ENCODE peak calls at places on chromosomes 11 and 22, in five cellular contexts. One of them, this sample, is unnamed.
A peak's percentile ranks its signal among the peaks of the same experiment; 100 is the strongest.

GRCh38 chr22:34620832-34621231 is 445.1 kb upstream of the ISX start:
- DNase-seq in CD4-positive, alpha-beta memory T cell: no peak
- DNase-seq in GM23248: no peak
- DNase-seq in tibial artery: no peak
- DNase-seq in PC-9: no peak
- DNase-seq in this sample: no peak

GRCh38 chr11:122085264-122085663 is 30.8 kb downstream of the BLID start:
- DNase-seq in GM23248: peak; percentile 89
- DNase-seq in tibial artery: no peak
- DNase-seq in CD4-positive, alpha-beta memory T cell: no peak
- DNase-seq in PC-9: no peak
- DNase-seq in this sample: no peak

GRCh38 chr11:75376175-75376574 is 23.1 kb upstream of the RPS3 start:
- DNase-seq in tibial artery: no peak
- DNase-seq in CD4-positive, alpha-beta memory T cell: no peak
- DNase-seq in GM23248: peak; percentile 7
- DNase-seq in PC-9: no peak
- DNase-seq in this sample: no peak

GRCh38 chr11:7332962-7333361 is 81.3 kb downstream of the SYT9 start:
- DNase-seq in PC-9: no peak
- DNase-seq in tibial artery: no peak
- DNase-seq in GM23248: no peak
- DNase-seq in CD4-positive, alpha-beta memory T cell: no peak
- DNase-seq in this sample: no peak

GRCh38 chr11:79404325-79404724 is 36.5 kb downstream of the TENM4 start:
- DNase-seq in CD4-positive, alpha-beta memory T cell: no peak
- DNase-seq in PC-9: no peak
- DNase-seq in tibial artery: no peak
- DNase-seq in GM23248: peak; percentile 28
- DNase-seq in this sample: no peak

GRCh38 chr11:73318501-73319011 is 10.5 kb downstream of the ARHGEF17 start:
- DNase-seq in tibial artery: no peak
- DNase-seq in CD4-positive, alpha-beta memory T cell: no peak
- DNase-seq in GM23248: no peak
- DNase-seq in PC-9: no peak
- DNase-seq in this sample: no peak

GRCh38 chr11:123103326-123103980 is 41.5 kb upstream of the HSPA8 start:
- DNase-seq in PC-9: peak; percentile 33
- DNase-seq in GM23248: peak; percentile 86
- DNase-seq in CD4-positive, alpha-beta memory T cell: peak; percentile 51
- DNase-seq in tibial artery: peak; percentile 78
- DNase-seq in this sample: no peak

GRCh38 chr22:49574861-49575702 is 252.6 kb downstream of the BRD1 start:
- DNase-seq in tibial artery: peak; percentile 52
- DNase-seq in PC-9: no peak
- DNase-seq in GM23248: no peak
- DNase-seq in CD4-positive, alpha-beta memory T cell: no peak
- DNase-seq in this sample: no peak

GRCh38 chr11:12411806-12412727 is 34.7 kb downstream of the PARVA start:
- DNase-seq in GM23248: peak; percentile 94
- DNase-seq in CD4-positive, alpha-beta memory T cell: peak; percentile 9
- DNase-seq in tibial artery: peak; percentile 88
- DNase-seq in PC-9: peak; percentile 62
- DNase-seq in this sample: no peak

GRCh38 chr11:34056672-34057071 is 5.1 kb downstream of the CAPRIN1 start:
- DNase-seq in CD4-positive, alpha-beta memory T cell: no peak
- DNase-seq in GM23248: no peak
- DNase-seq in tibial artery: no peak
- DNase-seq in PC-9: no peak
- DNase-seq in this sample: no peak
- H3K27ac ChIP-seq in CD4-positive, alpha-beta memory T cell: no peak overlapping the region
- H3K27ac ChIP-seq in GM23248: no peak overlapping the region
- H3K27ac ChIP-seq in tibial artery: no peak overlapping the region
- H3K27ac ChIP-seq in PC-9: peak overlapping the region; percentile 3
- H3K27ac ChIP-seq in this sample: no peak overlapping the region

GRCh38 chr22:36252754-36253522 is at the start of gene APOL1:
- DNase-seq in PC-9: peak; percentile 55
- DNase-seq in tibial artery: no peak
- DNase-seq in GM23248: peak; percentile 77
- DNase-seq in CD4-positive, alpha-beta memory T cell: peak; percentile 60
- DNase-seq in this sample: no peak
- H3K4me3 ChIP-seq in PC-9: peak within 1 kb of the TSS; percentile 8
- H3K4me3 ChIP-seq in tibial artery: peak within 1 kb of the TSS; percentile 51
- H3K4me3 ChIP-seq in GM23248: peak within 1 kb of the TSS; percentile 82
- H3K4me3 ChIP-seq in CD4-positive, alpha-beta memory T cell: peak within 1 kb of the TSS; percentile 56
- H3K4me3 ChIP-seq in this sample: peak within 1 kb of the TSS; percentile 70

GRCh38 chr11:58597749-58598148 is 18.9 kb downstream of the ZFP91 start:
- DNase-seq in GM23248: no peak
- DNase-seq in PC-9: no peak
- DNase-seq in tibial artery: no peak
- DNase-seq in CD4-positive, alpha-beta memory T cell: no peak
- DNase-seq in this sample: no peak

GRCh38 chr11:58591659-58592058 is 12.8 kb downstream of the ZFP91 start:
- DNase-seq in tibial artery: no peak
- DNase-seq in CD4-positive, alpha-beta memory T cell: no peak
- DNase-seq in PC-9: no peak
- DNase-seq in GM23248: no peak
- DNase-seq in this sample: no peak

GRCh38 chr11:58596621-58597020 is 17.8 kb downstream of the ZFP91 start:
- DNase-seq in GM23248: peak; percentile 13
- DNase-seq in PC-9: no peak
- DNase-seq in CD4-positive, alpha-beta memory T cell: no peak
- DNase-seq in tibial artery: no peak
- DNase-seq in this sample: no peak

GRCh38 chr11:58592760-58593472 is 14.1 kb downstream of the ZFP91 start:
- DNase-seq in PC-9: no peak
- DNase-seq in tibial artery: no peak
- DNase-seq in CD4-positive, alpha-beta memory T cell: no peak
- DNase-seq in GM23248: no peak
- DNase-seq in this sample: no peak

DNA sequence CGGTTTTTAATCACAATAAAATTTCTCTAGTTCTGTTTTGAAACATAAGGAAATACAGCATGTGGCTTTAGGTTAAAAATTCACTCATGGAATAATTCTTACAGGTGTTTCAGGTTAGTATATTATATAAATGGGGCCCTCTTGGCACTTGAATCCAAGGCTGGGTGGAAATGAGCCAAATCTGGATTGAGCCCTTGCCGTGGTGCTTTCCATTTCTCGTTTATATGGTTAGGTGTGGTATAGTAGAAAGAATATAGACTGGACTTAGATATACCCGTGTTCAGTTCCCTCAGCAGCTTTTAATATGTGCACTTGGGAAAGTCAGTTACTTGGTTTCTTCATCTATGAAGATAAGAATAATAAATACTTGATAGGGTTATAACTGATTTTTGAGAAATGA is 16.0 kb downstream of the ZFP91 start:
- DNase-seq in tibial artery: no peak
- DNase-seq in GM23248: no peak
- DNase-seq in PC-9: no peak
- DNase-seq in CD4-positive, alpha-beta memory T cell: no peak
- DNase-seq in this sample: no peak
- H3K36me3 ChIP-seq in tibial artery: no peaks in the 10 kb centered on the region
- H3K36me3 ChIP-seq in GM23248: peaks cover 8% of the 10 kb centered on the region
- H3K36me3 ChIP-seq in PC-9: peaks cover 25% of the 10 kb centered on the region
- H3K36me3 ChIP-seq in CD4-positive, alpha-beta memory T cell: no peaks in the 10 kb centered on the region
- H3K36me3 ChIP-seq in this sample: no peaks in the 10 kb centered on the region

DNA sequence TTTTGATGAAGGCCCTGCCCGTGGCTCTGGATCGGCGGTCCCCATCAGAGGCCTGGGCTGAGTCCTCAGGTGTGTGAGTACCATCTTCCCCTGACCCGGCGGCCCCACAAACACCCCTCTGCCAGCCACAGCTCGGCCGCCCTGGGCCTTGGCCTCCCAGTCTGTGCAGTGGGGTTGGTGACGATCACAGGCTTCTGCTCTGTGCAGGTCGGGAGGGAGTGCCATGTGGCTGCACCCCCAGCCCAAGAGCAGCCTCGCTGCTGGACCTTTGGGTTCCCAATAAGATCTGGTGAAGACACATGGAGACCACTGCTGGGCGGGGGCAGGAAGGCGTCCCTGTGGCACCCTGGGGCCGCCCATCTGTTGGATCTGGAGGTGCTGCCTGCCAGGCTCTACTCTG is 47.1 kb upstream of the PPARA start:
- DNase-seq in tibial artery: no peak
- DNase-seq in CD4-positive, alpha-beta memory T cell: no peak
- DNase-seq in GM23248: no peak
- DNase-seq in PC-9: no peak
- DNase-seq in this sample: no peak
- H3K27ac ChIP-seq in tibial artery: peak overlapping the region; percentile 78
- H3K27ac ChIP-seq in CD4-positive, alpha-beta memory T cell: no peak overlapping the region
- H3K27ac ChIP-seq in GM23248: peak overlapping the region; percentile 82
- H3K27ac ChIP-seq in PC-9: no peak overlapping the region
- H3K27ac ChIP-seq in this sample: no peak overlapping the region

GRCh38 chr11:66749091-66749490 is 20.1 kb upstream of the SPTBN2 start:
- DNase-seq in tibial artery: no peak
- DNase-seq in GM23248: no peak
- DNase-seq in CD4-positive, alpha-beta memory T cell: no peak
- DNase-seq in PC-9: peak; percentile 58
- DNase-seq in this sample: no peak
- H3K4me3 ChIP-seq in tibial artery: no peak overlapping the region
- H3K4me3 ChIP-seq in GM23248: no peak overlapping the region
- H3K4me3 ChIP-seq in CD4-positive, alpha-beta memory T cell: no peak overlapping the region
- H3K4me3 ChIP-seq in PC-9: no peak overlapping the region
- H3K4me3 ChIP-seq in this sample: no peak overlapping the region

DNA sequence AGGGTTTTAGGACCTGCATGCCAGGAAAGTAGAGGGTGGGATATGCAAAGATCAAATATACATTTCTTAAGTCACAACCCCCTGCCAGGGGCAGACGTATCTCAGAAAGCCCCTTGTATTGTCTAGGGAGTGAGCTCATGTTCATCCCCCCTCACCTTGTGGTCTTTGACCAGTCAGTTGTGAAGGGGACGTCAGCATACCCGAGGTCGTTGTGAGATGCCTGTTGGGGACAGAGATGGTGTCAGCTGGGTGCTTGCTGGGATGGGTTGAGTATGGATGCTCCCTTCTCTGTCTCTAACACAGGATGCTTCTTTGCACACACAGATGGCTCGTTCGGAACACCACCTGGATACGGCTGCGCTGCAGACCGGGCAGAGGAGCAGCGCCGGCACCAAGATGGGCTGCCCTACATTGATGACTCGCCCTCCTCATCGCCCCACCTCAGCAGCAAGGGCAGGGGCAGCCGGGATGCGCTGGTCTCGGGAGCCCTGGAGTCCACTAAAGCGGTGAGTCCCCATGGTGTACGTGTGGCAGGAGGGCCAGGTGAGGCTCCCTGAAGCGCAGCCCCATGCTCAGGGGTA is 73.3 kb downstream of the BCR start:
- DNase-seq in CD4-positive, alpha-beta memory T cell: no peak
- DNase-seq in tibial artery: no peak
- DNase-seq in PC-9: no peak
- DNase-seq in GM23248: no peak
- DNase-seq in this sample: no peak
- H3K36me3 ChIP-seq in CD4-positive, alpha-beta memory T cell: peaks cover 23% of the 10 kb centered on the region
- H3K36me3 ChIP-seq in tibial artery: peaks cover 18% of the 10 kb centered on the region
- H3K36me3 ChIP-seq in PC-9: no peaks in the 10 kb centered on the region
- H3K36me3 ChIP-seq in GM23248: no peaks in the 10 kb centered on the region
- H3K36me3 ChIP-seq in this sample: peaks cover 28% of the 10 kb centered on the region

GRCh38 chr11:114163231-114163631 is 103.7 kb downstream of the ZBTB16 start:
- DNase-seq in PC-9: no peak
- DNase-seq in tibial artery: peak; percentile 72
- DNase-seq in CD4-positive, alpha-beta memory T cell: no peak
- DNase-seq in GM23248: peak; percentile 72
- DNase-seq in this sample: no peak

GRCh38 chr11:114165326-114166230 is 106.1 kb downstream of the ZBTB16 start:
- DNase-seq in GM23248: no peak
- DNase-seq in PC-9: no peak
- DNase-seq in tibial artery: peak; percentile 61
- DNase-seq in CD4-positive, alpha-beta memory T cell: no peak
- DNase-seq in this sample: no peak

GRCh38 chr11:114164546-114164945 is 105.0 kb downstream of the ZBTB16 start:
- DNase-seq in tibial artery: no peak
- DNase-seq in GM23248: no peak
- DNase-seq in PC-9: no peak
- DNase-seq in CD4-positive, alpha-beta memory T cell: no peak
- DNase-seq in this sample: no peak

GRCh38 chr11:114162719-114163123 is 103.2 kb downstream of the ZBTB16 start:
- DNase-seq in tibial artery: peak; percentile 97
- DNase-seq in GM23248: peak; percentile 96
- DNase-seq in CD4-positive, alpha-beta memory T cell: no peak
- DNase-seq in PC-9: no peak
- DNase-seq in this sample: no peak

GRCh38 chr11:114163830-114164401 is 104.4 kb downstream of the ZBTB16 start:
- DNase-seq in GM23248: no peak
- DNase-seq in PC-9: no peak
- DNase-seq in tibial artery: peak; percentile 81
- DNase-seq in CD4-positive, alpha-beta memory T cell: no peak
- DNase-seq in this sample: no peak
- H3K27ac ChIP-seq in GM23248: no peak overlapping the region
- H3K27ac ChIP-seq in PC-9: no peak overlapping the region
- H3K27ac ChIP-seq in tibial artery: peak overlapping the region; percentile 94
- H3K27ac ChIP-seq in CD4-positive, alpha-beta memory T cell: no peak overlapping the region
- H3K27ac ChIP-seq in this sample: no peak overlapping the region

GRCh38 chr11:86671386-86672006 is 920 bp downstream of the ME3 start:
- DNase-seq in tibial artery: peak; percentile 89
- DNase-seq in PC-9: peak; percentile 64
- DNase-seq in GM23248: peak; percentile 55
- DNase-seq in CD4-positive, alpha-beta memory T cell: no peak
- DNase-seq in this sample: no peak
- H3K4me3 ChIP-seq in tibial artery: peak overlapping the region; percentile 93
- H3K4me3 ChIP-seq in PC-9: peak overlapping the region; percentile 82
- H3K4me3 ChIP-seq in GM23248: peak overlapping the region; percentile 78
- H3K4me3 ChIP-seq in CD4-positive, alpha-beta memory T cell: peak overlapping the region; percentile 63
- H3K4me3 ChIP-seq in this sample: peak overlapping the region; percentile 65

GRCh38 chr11:78210000-78210608 is 21.4 kb downstream of the USP35 start:
- DNase-seq in tibial artery: peak; percentile 58
- DNase-seq in PC-9: no peak
- DNase-seq in CD4-positive, alpha-beta memory T cell: no peak
- DNase-seq in GM23248: no peak
- DNase-seq in this sample: no peak
- H3K36me3 ChIP-seq in tibial artery: peaks cover 77% of the 10 kb centered on the region
- H3K36me3 ChIP-seq in PC-9: peaks cover 3% of the 10 kb centered on the region
- H3K36me3 ChIP-seq in CD4-positive, alpha-beta memory T cell: peaks cover 3% of the 10 kb centered on the region
- H3K36me3 ChIP-seq in GM23248: peaks cover 9% of the 10 kb centered on the region
- H3K36me3 ChIP-seq in this sample: peaks cover 30% of the 10 kb centered on the region

GRCh38 chr11:96204366-96204659 is 138.7 kb downstream of the MAML2 start:
- DNase-seq in tibial artery: no peak
- DNase-seq in CD4-positive, alpha-beta memory T cell: no peak
- DNase-seq in PC-9: no peak
- DNase-seq in GM23248: no peak
- DNase-seq in this sample: no peak

GRCh38 chr11:96204721-96205459 is 138.1 kb downstream of the MAML2 start:
- DNase-seq in PC-9: no peak
- DNase-seq in GM23248: no peak
- DNase-seq in tibial artery: no peak
- DNase-seq in CD4-positive, alpha-beta memory T cell: peak; percentile 63
- DNase-seq in this sample: no peak

GRCh38 chr11:96200243-96200642 is 142.8 kb downstream of the MAML2 start:
- DNase-seq in PC-9: no peak
- DNase-seq in GM23248: peak; percentile 79
- DNase-seq in CD4-positive, alpha-beta memory T cell: no peak
- DNase-seq in tibial artery: no peak
- DNase-seq in this sample: no peak

GRCh38 chr11:96205460-96205809 is 137.6 kb downstream of the MAML2 start:
- DNase-seq in tibial artery: no peak
- DNase-seq in PC-9: no peak
- DNase-seq in GM23248: peak; percentile 51
- DNase-seq in CD4-positive, alpha-beta memory T cell: no peak
- DNase-seq in this sample: no peak

GRCh38 chr11:96203567-96204365 is 139.2 kb downstream of the MAML2 start:
- DNase-seq in CD4-positive, alpha-beta memory T cell: no peak
- DNase-seq in tibial artery: no peak
- DNase-seq in GM23248: no peak
- DNase-seq in PC-9: no peak
- DNase-seq in this sample: no peak
- H3K27ac ChIP-seq in CD4-positive, alpha-beta memory T cell: peak overlapping the region; percentile 32
- H3K27ac ChIP-seq in tibial artery: no peak overlapping the region
- H3K27ac ChIP-seq in GM23248: no peak overlapping the region
- H3K27ac ChIP-seq in PC-9: no peak overlapping the region
- H3K27ac ChIP-seq in this sample: peak overlapping the region; percentile 44

This sample was measured in effector memory CD4-positive, alpha-beta T cell.